ENCODE peak calls at places on chromosomes 12 and 14, in seven cellular contexts. One of them, this sample, is unnamed.

GRCh38 chr12:42790761-42791151 is 201.2 kb upstream of the PRICKLE1 start:
- DNase-seq in stimulated activated CD4-positive, alpha-beta T cell treated with anti-CD3 and anti-CD28 coated beads, Interleukin-2, amount 100 ng/mL, for 24 hours: no peak
- DNase-seq in BJ: peak; percentile 68
- DNase-seq in heart left ventricle: no peak
- DNase-seq in psoas muscle: no peak
- DNase-seq in AG10803: peak; percentile 38
- DNase-seq in AML-193: no peak
- DNase-seq in this sample: no peak

GRCh38 chr12:107992870-107993451 is 136.1 kb upstream of the WSCD2 start:
- DNase-seq in heart left ventricle: no peak
- DNase-seq in BJ: no peak
- DNase-seq in AML-193: peak; percentile 52
- DNase-seq in AG10803: peak; percentile 30
- DNase-seq in psoas muscle: no peak
- DNase-seq in stimulated activated CD4-positive, alpha-beta T cell treated with anti-CD3 and anti-CD28 coated beads, Interleukin-2, amount 100 ng/mL, for 24 hours: no peak
- DNase-seq in this sample: peak; percentile 10

GRCh38 chr12:19307451-19307850 is 131.8 kb upstream of the AEBP2 start:
- DNase-seq in BJ: no peak
- DNase-seq in stimulated activated CD4-positive, alpha-beta T cell treated with anti-CD3 and anti-CD28 coated beads, Interleukin-2, amount 100 ng/mL, for 24 hours: no peak
- DNase-seq in AML-193: no peak
- DNase-seq in psoas muscle: no peak
- DNase-seq in heart left ventricle: no peak
- DNase-seq in AG10803: no peak
- DNase-seq in this sample: no peak

GRCh38 chr14:100850841-100851585 is 25.1 kb downstream of the MEG3 start:
- DNase-seq in heart left ventricle: peak; percentile 81
- DNase-seq in AG10803: no peak
- DNase-seq in psoas muscle: peak; percentile 78
- DNase-seq in BJ: no peak
- DNase-seq in AML-193: peak; percentile 53
- DNase-seq in stimulated activated CD4-positive, alpha-beta T cell treated with anti-CD3 and anti-CD28 coated beads, Interleukin-2, amount 100 ng/mL, for 24 hours: peak; percentile 89
- DNase-seq in this sample: peak; percentile 71

GRCh38 chr12:1204581-1205121 is 213.6 kb downstream of the ERC1 start:
- DNase-seq in AG10803: no peak
- DNase-seq in psoas muscle: no peak
- DNase-seq in heart left ventricle: no peak
- DNase-seq in stimulated activated CD4-positive, alpha-beta T cell treated with anti-CD3 and anti-CD28 coated beads, Interleukin-2, amount 100 ng/mL, for 24 hours: no peak
- DNase-seq in AML-193: no peak
- DNase-seq in BJ: no peak
- DNase-seq in this sample: peak; percentile 46

GRCh38 chr14:61217516-61217915 is 63.6 kb downstream of the TMEM30B start:
- DNase-seq in AG10803: peak; percentile 51
- DNase-seq in stimulated activated CD4-positive, alpha-beta T cell treated with anti-CD3 and anti-CD28 coated beads, Interleukin-2, amount 100 ng/mL, for 24 hours: no peak
- DNase-seq in psoas muscle: no peak
- DNase-seq in heart left ventricle: no peak
- DNase-seq in BJ: no peak
- DNase-seq in AML-193: no peak
- DNase-seq in this sample: no peak

GRCh38 chr12:52907092-52907810 is 2.4 kb upstream of the KRT8 start:
- DNase-seq in BJ: no peak
- DNase-seq in stimulated activated CD4-positive, alpha-beta T cell treated with anti-CD3 and anti-CD28 coated beads, Interleukin-2, amount 100 ng/mL, for 24 hours: no peak
- DNase-seq in psoas muscle: no peak
- DNase-seq in heart left ventricle: no peak
- DNase-seq in AML-193: no peak
- DNase-seq in AG10803: no peak
- DNase-seq in this sample: no peak

GRCh38 chr14:91149462-91149861 is 35.6 kb downstream of the DGLUCY start:
- DNase-seq in stimulated activated CD4-positive, alpha-beta T cell treated with anti-CD3 and anti-CD28 coated beads, Interleukin-2, amount 100 ng/mL, for 24 hours: no peak
- DNase-seq in heart left ventricle: no peak
- DNase-seq in psoas muscle: no peak
- DNase-seq in AG10803: peak; percentile 100
- DNase-seq in AML-193: no peak
- DNase-seq in BJ: peak; percentile 99
- DNase-seq in this sample: no peak

GRCh38 chr14:55458800-55459577 is 18.6 kb upstream of the TBPL2 start:
- DNase-seq in AML-193: peak; percentile 33
- DNase-seq in AG10803: peak; percentile 22
- DNase-seq in stimulated activated CD4-positive, alpha-beta T cell treated with anti-CD3 and anti-CD28 coated beads, Interleukin-2, amount 100 ng/mL, for 24 hours: no peak
- DNase-seq in heart left ventricle: no peak
- DNase-seq in psoas muscle: no peak
- DNase-seq in BJ: no peak
- DNase-seq in this sample: peak; percentile 55

GRCh38 chr14:52251724-52252123 is 15.8 kb upstream of the PTGDR start:
- DNase-seq in psoas muscle: no peak
- DNase-seq in stimulated activated CD4-positive, alpha-beta T cell treated with anti-CD3 and anti-CD28 coated beads, Interleukin-2, amount 100 ng/mL, for 24 hours: no peak
- DNase-seq in heart left ventricle: no peak
- DNase-seq in BJ: no peak
- DNase-seq in AML-193: no peak
- DNase-seq in AG10803: no peak
- DNase-seq in this sample: no peak

GRCh38 chr12:76074701-76075336 is 9.7 kb downstream of the NAP1L1 start:
- DNase-seq in BJ: no peak
- DNase-seq in AG10803: no peak
- DNase-seq in heart left ventricle: no peak
- DNase-seq in stimulated activated CD4-positive, alpha-beta T cell treated with anti-CD3 and anti-CD28 coated beads, Interleukin-2, amount 100 ng/mL, for 24 hours: no peak
- DNase-seq in psoas muscle: no peak
- DNase-seq in AML-193: no peak
- DNase-seq in this sample: no peak

GRCh38 chr12:129772463-129773169 is 131.2 kb downstream of the TMEM132D start:
- DNase-seq in AG10803: no peak
- DNase-seq in BJ: no peak
- DNase-seq in stimulated activated CD4-positive, alpha-beta T cell treated with anti-CD3 and anti-CD28 coated beads, Interleukin-2, amount 100 ng/mL, for 24 hours: no peak
- DNase-seq in AML-193: no peak
- DNase-seq in psoas muscle: no peak
- DNase-seq in heart left ventricle: no peak
- DNase-seq in this sample: no peak

GRCh38 chr12:66952668-66953067 is 273.8 kb upstream of the GRIP1 start:
- DNase-seq in stimulated activated CD4-positive, alpha-beta T cell treated with anti-CD3 and anti-CD28 coated beads, Interleukin-2, amount 100 ng/mL, for 24 hours: no peak
- DNase-seq in AML-193: no peak
- DNase-seq in psoas muscle: no peak
- DNase-seq in heart left ventricle: no peak
- DNase-seq in AG10803: no peak
- DNase-seq in BJ: no peak
- DNase-seq in this sample: no peak

GRCh38 chr12:79949098-79949497 is 14.2 kb upstream of the PPP1R12A start:
- DNase-seq in stimulated activated CD4-positive, alpha-beta T cell treated with anti-CD3 and anti-CD28 coated beads, Interleukin-2, amount 100 ng/mL, for 24 hours: no peak
- DNase-seq in psoas muscle: no peak
- DNase-seq in AG10803: no peak
- DNase-seq in BJ: no peak
- DNase-seq in AML-193: no peak
- DNase-seq in heart left ventricle: no peak
- DNase-seq in this sample: no peak

GRCh38 chr12:121796855-121797751 is 3.6 kb upstream of the RHOF start:
- DNase-seq in AML-193: no peak
- DNase-seq in psoas muscle: peak; percentile 98
- DNase-seq in heart left ventricle: peak; percentile 96
- DNase-seq in AG10803: peak; percentile 88
- DNase-seq in BJ: no peak
- DNase-seq in stimulated activated CD4-positive, alpha-beta T cell treated with anti-CD3 and anti-CD28 coated beads, Interleukin-2, amount 100 ng/mL, for 24 hours: no peak
- DNase-seq in this sample: no peak

GRCh38 chr14:65949711-65950516 is 536.3 kb upstream of the CCDC196 start:
- DNase-seq in heart left ventricle: peak; percentile 66
- DNase-seq in stimulated activated CD4-positive, alpha-beta T cell treated with anti-CD3 and anti-CD28 coated beads, Interleukin-2, amount 100 ng/mL, for 24 hours: peak; percentile 55
- DNase-seq in AG10803: no peak
- DNase-seq in AML-193: no peak
- DNase-seq in psoas muscle: peak; percentile 60
- DNase-seq in BJ: no peak
- DNase-seq in this sample: peak; percentile 23

GRCh38 chr14:61698216-61698980 is 3.1 kb downstream of the HIF1A start:
- DNase-seq in psoas muscle: no peak
- DNase-seq in AML-193: no peak
- DNase-seq in AG10803: no peak
- DNase-seq in heart left ventricle: no peak
- DNase-seq in stimulated activated CD4-positive, alpha-beta T cell treated with anti-CD3 and anti-CD28 coated beads, Interleukin-2, amount 100 ng/mL, for 24 hours: no peak
- DNase-seq in BJ: no peak
- DNase-seq in this sample: no peak

GRCh38 chr14:75334191-75335051 is 55.8 kb downstream of the FOS start:
- DNase-seq in stimulated activated CD4-positive, alpha-beta T cell treated with anti-CD3 and anti-CD28 coated beads, Interleukin-2, amount 100 ng/mL, for 24 hours: peak; percentile 47
- DNase-seq in AG10803: peak; percentile 44
- DNase-seq in BJ: no peak
- DNase-seq in AML-193: peak; percentile 94
- DNase-seq in psoas muscle: peak; percentile 65
- DNase-seq in heart left ventricle: peak; percentile 70
- DNase-seq in this sample: peak; percentile 56

GRCh38 chr12:49296836-49297694 is 2.1 kb downstream of the PRPH start:
- DNase-seq in psoas muscle: peak; percentile 56
- DNase-seq in AML-193: no peak
- DNase-seq in stimulated activated CD4-positive, alpha-beta T cell treated with anti-CD3 and anti-CD28 coated beads, Interleukin-2, amount 100 ng/mL, for 24 hours: peak; percentile 64
- DNase-seq in heart left ventricle: no peak
- DNase-seq in AG10803: no peak
- DNase-seq in BJ: no peak
- DNase-seq in this sample: peak; percentile 73

GRCh38 chr12:77725611-77726010 is 105.1 kb upstream of the NAV3 start:
- DNase-seq in AG10803: peak; percentile 77
- DNase-seq in AML-193: no peak
- DNase-seq in BJ: peak; percentile 31
- DNase-seq in psoas muscle: no peak
- DNase-seq in heart left ventricle: no peak
- DNase-seq in stimulated activated CD4-positive, alpha-beta T cell treated with anti-CD3 and anti-CD28 coated beads, Interleukin-2, amount 100 ng/mL, for 24 hours: no peak
- DNase-seq in this sample: no peak

GRCh38 chr14:92207012-92207927 is 85.5 kb downstream of the CPSF2 start:
- DNase-seq in AG10803: no peak
- DNase-seq in stimulated activated CD4-positive, alpha-beta T cell treated with anti-CD3 and anti-CD28 coated beads, Interleukin-2, amount 100 ng/mL, for 24 hours: no peak
- DNase-seq in heart left ventricle: no peak
- DNase-seq in BJ: no peak
- DNase-seq in AML-193: no peak
- DNase-seq in psoas muscle: no peak
- DNase-seq in this sample: no peak

GRCh38 chr14:99460793-99461192 is 19.9 kb downstream of the SETD3 start:
- DNase-seq in AML-193: no peak
- DNase-seq in psoas muscle: no peak
- DNase-seq in heart left ventricle: no peak
- DNase-seq in BJ: no peak
- DNase-seq in stimulated activated CD4-positive, alpha-beta T cell treated with anti-CD3 and anti-CD28 coated beads, Interleukin-2, amount 100 ng/mL, for 24 hours: no peak
- DNase-seq in AG10803: no peak
- DNase-seq in this sample: no peak

GRCh38 chr12:50203691-50204090 is 36.5 kb upstream of the CERS5 start:
- DNase-seq in heart left ventricle: no peak
- DNase-seq in BJ: no peak
- DNase-seq in AG10803: no peak
- DNase-seq in stimulated activated CD4-positive, alpha-beta T cell treated with anti-CD3 and anti-CD28 coated beads, Interleukin-2, amount 100 ng/mL, for 24 hours: no peak
- DNase-seq in AML-193: no peak
- DNase-seq in psoas muscle: no peak
- DNase-seq in this sample: no peak

GRCh38 chr14:91858536-91859275 is 8.6 kb downstream of the TC2N start:
- DNase-seq in AG10803: peak; percentile 90
- DNase-seq in heart left ventricle: no peak
- DNase-seq in BJ: peak; percentile 73
- DNase-seq in AML-193: no peak
- DNase-seq in psoas muscle: no peak
- DNase-seq in stimulated activated CD4-positive, alpha-beta T cell treated with anti-CD3 and anti-CD28 coated beads, Interleukin-2, amount 100 ng/mL, for 24 hours: no peak
- DNase-seq in this sample: peak; percentile 39

GRCh38 chr12:100674009-100674888 is 100.8 kb downstream of the GAS2L3 start:
- DNase-seq in heart left ventricle: no peak
- DNase-seq in BJ: no peak
- DNase-seq in stimulated activated CD4-positive, alpha-beta T cell treated with anti-CD3 and anti-CD28 coated beads, Interleukin-2, amount 100 ng/mL, for 24 hours: no peak
- DNase-seq in psoas muscle: no peak
- DNase-seq in AML-193: no peak
- DNase-seq in AG10803: no peak
- DNase-seq in this sample: no peak

GRCh38 chr12:85575115-85576096 is 260.8 kb downstream of the RASSF9 start:
- DNase-seq in AG10803: peak; percentile 60
- DNase-seq in stimulated activated CD4-positive, alpha-beta T cell treated with anti-CD3 and anti-CD28 coated beads, Interleukin-2, amount 100 ng/mL, for 24 hours: peak; percentile 4
- DNase-seq in psoas muscle: no peak
- DNase-seq in BJ: no peak
- DNase-seq in heart left ventricle: peak; percentile 19
- DNase-seq in AML-193: peak; percentile 47
- DNase-seq in this sample: peak; percentile 44